ENCODE peak calls at places on chromosomes 12 and 14, in four cellular contexts. A is Peyer's patch, B is lower leg skin, Q is heart left ventricle. R is an unnamed sample.

GRCh38 chr14:26694521-26694920 is 96.7 kb upstream of the NOVA1 start:
- DNase-seq in A (no peak), B (no peak), Q (no peak), R (no peak)

GRCh38 chr12:49200882-49201594 is 12.2 kb upstream of the TUBA1A start:
- DNase-seq in A (no peak), B (no peak), Q (no peak), R (peak)

GRCh38 chr14:92489394-92490238 is 24.0 kb upstream of the RIN3 start:
- DNase-seq in A (no peak), B (peak), Q (peak), R (no peak)

GRCh38 chr12:47686645-47687240 is 19.1 kb downstream of the RPAP3 start:
- DNase-seq in A (no peak), B (no peak), Q (no peak), R (peak)

GRCh38 chr14:37695836-37696235 is 100.4 kb downstream of the TTC6 start:
- DNase-seq in A (no peak), B (no peak), Q (no peak), R (no peak)

GRCh38 chr12:124630791-124631313 is 63.4 kb upstream of the NCOR2 start:
- DNase-seq in A (no peak), B (no peak), Q (no peak), R (no peak)

GRCh38 chr12:9928607-9929006 is 3.6 kb downstream of the CLEC2A start:
- DNase-seq in A (no peak), B (no peak), Q (no peak), R (no peak)

GRCh38 chr12:109239691-109240090 is 69.4 kb downstream of the FOXN4 start:
- DNase-seq in A (no peak), B (no peak), Q (no peak), R (no peak)

GRCh38 chr14:101628471-101628966 is 67.2 kb downstream of the DIO3 start:
- DNase-seq in A (peak), B (peak), Q (peak), R (peak)

GRCh38 chr12:613996-614726 is 49.1 kb downstream of the NINJ2 start:
- DNase-seq in A (peak), B (no peak), Q (no peak), R (peak)

GRCh38 chr14:75339059-75339458 is 60.4 kb downstream of the FOS start:
- DNase-seq in A (no peak), B (no peak), Q (no peak), R (no peak)

GRCh38 chr14:92258934-92259333 is 64.0 kb upstream of the SLC24A4 start:
- DNase-seq in A (no peak), B (no peak), Q (no peak), R (no peak)

GRCh38 chr12:9673404-9674225 is 4.1 kb downstream of the CLEC2D start:
- DNase-seq in A (peak), B (no peak), Q (peak), R (peak)

GRCh38 chr14:53249059-53249458 is 95.9 kb upstream of the DDHD1 start:
- DNase-seq in A (no peak), B (no peak), Q (no peak), R (no peak)

GRCh38 chr14:94748667-94749347 is 21.1 kb downstream of the GSC start:
- DNase-seq in A (no peak), B (no peak), Q (no peak), R (peak)

GRCh38 chr12:127143020-127143419 is 1124.0 kb upstream of the TMEM132C start:
- DNase-seq in A (no peak), B (no peak), Q (no peak), R (no peak)

GRCh38 chr12:113007166-113007565 is 28.8 kb downstream of the OAS2 start:
- DNase-seq in A (no peak), B (no peak), Q (no peak), R (no peak)

GRCh38 chr12:118292836-118293235 is 79.9 kb downstream of the TAOK3 start:
- DNase-seq in A (no peak), B (no peak), Q (no peak), R (no peak)

GRCh38 chr14:81400852-81401251 is 728 bp upstream of the STON2 start:
- DNase-seq in A (no peak), B (peak), Q (no peak), R (peak)

GRCh38 chr14:71625175-71625574 is 307.1 kb upstream of the RGS6 start:
- DNase-seq in A (no peak), B (no peak), Q (no peak), R (no peak)

GRCh38 chr14:70027785-70028428 is 148.7 kb downstream of the SMOC1 start:
- DNase-seq in A (peak), B (peak), Q (peak), R (peak)

GRCh38 chr12:92602930-92603623 is 99.7 kb upstream of the PLEKHG7 start:
- DNase-seq in A (no peak), B (no peak), Q (no peak), R (no peak)

GRCh38 chr12:14841761-14842160 is 1.6 kb downstream of the ART4 start:
- DNase-seq in A (no peak), B (peak), Q (no peak), R (peak)

GRCh38 chr12:105948331-105948730 is 190.4 kb downstream of the NUAK1 start:
- DNase-seq in A (no peak), B (no peak), Q (no peak), R (no peak)

GRCh38 chr14:97888331-97888730 is 1091.1 kb downstream of the VRK1 start:
- DNase-seq in A (no peak), B (no peak), Q (no peak), R (no peak)
- TF ChIP-seq POLR2A in A (no peak), B (no peak), Q (no peak), R (no peak)

GRCh38 chr12:5432011-5432400 is at the start of gene NTF3:
- DNase-seq in A (no peak), B (peak), Q (no peak), R (no peak)
- TF ChIP-seq POLR2A in A (no peak), B (no peak), Q (no peak), R (no peak)

GRCh38 chr12:27194644-27195043 is 49.4 kb upstream of the STK38L start:
- DNase-seq in A (no peak), B (no peak), Q (no peak), R (no peak)

GRCh38 chr12:27192118-27192802 is 51.8 kb upstream of the STK38L start:
- DNase-seq in A (no peak), B (no peak), Q (no peak), R (no peak)

GRCh38 chr12:27193106-27193505 is 51.0 kb upstream of the STK38L start:
- DNase-seq in A (no peak), B (no peak), Q (no peak), R (no peak)

GRCh38 chr12:27191531-27191930 is 52.6 kb upstream of the STK38L start:
- DNase-seq in A (no peak), B (no peak), Q (no peak), R (no peak)

GRCh38 chr12:27193854-27194544 is 50.1 kb upstream of the STK38L start:
- DNase-seq in A (no peak), B (no peak), Q (peak), R (no peak)
- TF ChIP-seq POLR2A in A (no peak), B (no peak), Q (peak), R (no peak)

DNA sequence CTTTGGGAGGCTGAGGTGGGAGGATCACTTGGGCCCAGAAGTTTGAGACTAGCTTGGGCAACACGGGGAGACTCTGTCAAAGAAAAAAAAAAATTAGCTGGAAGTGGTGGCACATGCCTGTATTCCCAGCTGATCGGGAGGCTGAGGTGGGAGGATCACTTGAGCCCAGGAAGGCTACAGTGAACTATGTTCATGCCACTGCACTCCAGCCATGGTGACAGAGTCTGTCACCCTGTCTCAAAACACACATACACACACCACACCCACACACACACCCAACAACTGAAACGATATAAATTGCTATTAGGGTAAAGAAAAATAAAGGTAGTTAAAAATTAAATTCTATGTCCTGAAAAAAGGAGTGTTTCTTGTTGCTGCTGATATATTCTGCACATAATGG is 7.9 kb downstream of the PPP1R12A start:
- DNase-seq in A (no peak), B (no peak), Q (no peak), R (no peak)
- TF ChIP-seq POLR2A in A (no peak), B (no peak), Q (no peak), R (no peak)

DNA sequence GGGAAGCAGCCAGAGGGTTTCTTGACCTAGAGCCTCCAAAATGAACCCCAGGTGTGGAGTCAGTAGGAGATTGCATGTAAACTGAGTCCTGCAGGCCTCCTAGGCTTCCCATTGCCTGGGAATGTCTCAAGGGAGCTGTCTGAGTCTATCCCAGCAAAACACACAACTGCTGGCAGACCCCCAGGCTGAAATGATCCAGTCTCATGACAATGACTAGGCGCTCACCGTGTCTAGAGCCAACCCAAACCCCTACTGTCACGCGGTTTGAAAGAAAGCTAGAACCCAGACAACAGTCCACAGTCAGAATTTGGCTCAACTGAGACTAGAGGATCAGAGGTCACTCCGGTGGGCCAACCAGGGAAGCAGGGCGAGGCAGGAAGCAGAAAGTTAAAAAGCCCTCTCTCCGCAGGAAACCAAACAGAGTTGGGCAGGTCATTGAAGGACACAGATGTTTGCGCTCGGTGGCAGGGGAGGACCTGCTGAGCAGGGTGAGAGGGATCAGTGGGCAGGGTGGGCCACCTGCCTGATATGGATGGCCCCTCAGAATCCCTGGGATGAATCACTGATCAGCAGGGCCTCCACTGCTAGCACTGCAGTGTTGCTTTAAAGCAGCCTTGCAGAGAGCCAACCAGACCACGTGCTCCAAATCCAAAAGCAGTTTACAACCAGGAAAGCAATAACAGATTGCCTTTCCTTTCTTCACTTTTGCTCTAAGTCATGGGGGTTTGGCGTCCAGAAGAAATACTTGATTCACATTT is 23.8 kb downstream of the ACTN1 start:
- DNase-seq in A (no peak), B (peak), Q (no peak), R (no peak)
- TF ChIP-seq POLR2A in A (no peak), B (no peak), Q (no peak), R (no peak)

DNA sequence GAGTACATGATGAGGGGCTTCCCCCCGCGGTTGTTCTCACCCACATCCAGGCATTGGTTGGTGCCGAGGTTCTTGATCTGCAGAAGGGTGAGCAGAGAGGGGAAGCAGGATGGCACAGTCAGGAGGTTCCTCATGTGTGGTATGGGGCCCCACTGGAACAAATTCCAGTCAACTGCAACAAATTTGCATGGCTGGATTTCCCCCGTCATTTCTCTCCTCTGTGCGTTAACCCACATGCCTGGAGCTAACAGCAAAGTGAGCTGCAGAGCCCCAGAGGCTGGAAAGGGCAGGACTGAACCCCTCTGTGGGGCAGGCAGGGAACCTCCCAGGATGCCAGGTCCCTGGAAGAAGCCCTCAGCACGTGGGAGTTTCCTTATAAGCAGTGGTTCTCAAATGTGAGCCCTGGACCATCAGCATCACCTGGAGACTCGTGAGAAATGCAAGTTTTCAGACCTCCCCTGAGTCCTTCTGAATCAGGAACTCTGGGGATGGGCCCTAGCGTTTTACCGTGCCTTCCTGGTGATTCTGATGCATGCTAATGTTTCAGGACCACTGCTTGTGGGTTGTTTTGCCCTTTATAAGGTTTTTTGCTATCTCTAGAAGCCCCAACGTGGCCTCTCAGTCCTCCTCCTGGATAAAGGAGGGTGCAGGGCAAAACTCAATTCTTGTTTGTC is 11.0 kb upstream of the CELA1 start:
- DNase-seq in A (peak), B (no peak), Q (no peak), R (no peak)
- TF ChIP-seq POLR2A in A (no peak), B (no peak), Q (no peak), R (no peak)